ENCODE peak calls at places on chromosome 22, in seven cellular contexts. One of them, this sample, is unnamed. For H3K27me3 and H3K4me1, the result is how much of the 10 kb centered on the place peaks cover.

GRCh38 chr22:48957987-48958321 is 869.7 kb downstream of the BRD1 start:
- DNase-seq in heart left ventricle: no peak
- DNase-seq in endothelial cell of umbilical vein: no peak
- DNase-seq in naive thymus-derived CD4-positive, alpha-beta T cell: peak
- DNase-seq in small intestine: no peak
- DNase-seq in GM23248: no peak
- DNase-seq in Peyer's patch: no peak
- DNase-seq in this sample: no peak

GRCh38 chr22:36773935-36774334 is 2.0 kb downstream of the IFT27 start:
- DNase-seq in heart left ventricle: no peak
- DNase-seq in endothelial cell of umbilical vein: peak
- DNase-seq in naive thymus-derived CD4-positive, alpha-beta T cell: no peak
- DNase-seq in small intestine: peak
- DNase-seq in GM23248: peak
- DNase-seq in Peyer's patch: no peak
- DNase-seq in this sample: peak

GRCh38 chr22:49328630-49329405 is 498.9 kb downstream of the BRD1 start:
- DNase-seq in heart left ventricle: no peak
- DNase-seq in endothelial cell of umbilical vein: no peak
- DNase-seq in naive thymus-derived CD4-positive, alpha-beta T cell: no peak
- DNase-seq in small intestine: no peak
- DNase-seq in GM23248: no peak
- DNase-seq in Peyer's patch: no peak
- DNase-seq in this sample: no peak

GRCh38 chr22:44888491-44888941 is 121.3 kb downstream of the PHF21B start:
- DNase-seq in heart left ventricle: no peak
- DNase-seq in endothelial cell of umbilical vein: no peak
- DNase-seq in naive thymus-derived CD4-positive, alpha-beta T cell: no peak
- DNase-seq in small intestine: no peak
- DNase-seq in GM23248: no peak
- DNase-seq in Peyer's patch: peak
- DNase-seq in this sample: no peak

GRCh38 chr22:43726296-43726695 is 85.8 kb downstream of the EFCAB6 start:
- DNase-seq in heart left ventricle: no peak
- DNase-seq in endothelial cell of umbilical vein: no peak
- DNase-seq in naive thymus-derived CD4-positive, alpha-beta T cell: no peak
- DNase-seq in small intestine: no peak
- DNase-seq in GM23248: peak
- DNase-seq in Peyer's patch: no peak
- DNase-seq in this sample: no peak

GRCh38 chr22:25130462-25130861 is 69.2 kb upstream of the CRYBB3 start:
- DNase-seq in heart left ventricle: no peak
- DNase-seq in endothelial cell of umbilical vein: no peak
- DNase-seq in naive thymus-derived CD4-positive, alpha-beta T cell: no peak
- DNase-seq in small intestine: no peak
- DNase-seq in GM23248: no peak
- DNase-seq in Peyer's patch: no peak
- DNase-seq in this sample: no peak

GRCh38 chr22:19779685-19780268 is 19.2 kb downstream of the TBX1 start:
- DNase-seq in heart left ventricle: no peak
- DNase-seq in endothelial cell of umbilical vein: no peak
- DNase-seq in naive thymus-derived CD4-positive, alpha-beta T cell: no peak
- DNase-seq in small intestine: no peak
- DNase-seq in GM23248: no peak
- DNase-seq in Peyer's patch: no peak
- DNase-seq in this sample: peak

GRCh38 chr22:42816339-42816738 is 40.7 kb downstream of the ARFGAP3 start:
- DNase-seq in heart left ventricle: no peak
- DNase-seq in endothelial cell of umbilical vein: no peak
- DNase-seq in naive thymus-derived CD4-positive, alpha-beta T cell: no peak
- DNase-seq in small intestine: no peak
- DNase-seq in GM23248: no peak
- DNase-seq in Peyer's patch: no peak
- DNase-seq in this sample: no peak

GRCh38 chr22:17476838-17477237 is 86.5 kb upstream of the SLC25A18 start:
- DNase-seq in heart left ventricle: no peak
- DNase-seq in endothelial cell of umbilical vein: no peak
- DNase-seq in naive thymus-derived CD4-positive, alpha-beta T cell: no peak
- DNase-seq in small intestine: no peak
- DNase-seq in GM23248: no peak
- DNase-seq in Peyer's patch: no peak
- DNase-seq in this sample: no peak

GRCh38 chr22:34129691-34130486 is 209.6 kb upstream of the LARGE1 start:
- DNase-seq in heart left ventricle: no peak
- DNase-seq in endothelial cell of umbilical vein: no peak
- DNase-seq in naive thymus-derived CD4-positive, alpha-beta T cell: no peak
- DNase-seq in small intestine: peak
- DNase-seq in GM23248: no peak
- DNase-seq in Peyer's patch: peak
- DNase-seq in this sample: no peak

GRCh38 chr22:49604732-49605302 is 222.9 kb downstream of the BRD1 start:
- DNase-seq in heart left ventricle: no peak
- DNase-seq in endothelial cell of umbilical vein: no peak
- DNase-seq in naive thymus-derived CD4-positive, alpha-beta T cell: no peak
- DNase-seq in small intestine: no peak
- DNase-seq in GM23248: no peak
- DNase-seq in Peyer's patch: no peak
- DNase-seq in this sample: no peak

GRCh38 chr22:17217179-17217578 is 2.1 kb downstream of the ADA2 start:
- DNase-seq in heart left ventricle: no peak
- DNase-seq in endothelial cell of umbilical vein: no peak
- DNase-seq in naive thymus-derived CD4-positive, alpha-beta T cell: no peak
- DNase-seq in small intestine: no peak
- DNase-seq in GM23248: no peak
- DNase-seq in Peyer's patch: no peak
- DNase-seq in this sample: no peak

GRCh38 chr22:44669725-44670027 is 32.3 kb upstream of the PRR5 start:
- DNase-seq in heart left ventricle: no peak
- DNase-seq in endothelial cell of umbilical vein: no peak
- DNase-seq in naive thymus-derived CD4-positive, alpha-beta T cell: no peak
- DNase-seq in small intestine: no peak
- DNase-seq in GM23248: peak
- DNase-seq in Peyer's patch: no peak
- DNase-seq in this sample: no peak

GRCh38 chr22:19432092-19432844 is at the start of gene MRPL40:
- DNase-seq in heart left ventricle: peak
- DNase-seq in endothelial cell of umbilical vein: peak
- DNase-seq in naive thymus-derived CD4-positive, alpha-beta T cell: peak
- DNase-seq in small intestine: peak
- DNase-seq in GM23248: peak
- DNase-seq in Peyer's patch: peak
- DNase-seq in this sample: peak

GRCh38 chr22:50607366-50608020 is 6.9 kb downstream of the MAPK8IP2 start:
- DNase-seq in heart left ventricle: no peak
- DNase-seq in endothelial cell of umbilical vein: no peak
- DNase-seq in naive thymus-derived CD4-positive, alpha-beta T cell: no peak
- DNase-seq in small intestine: no peak
- DNase-seq in GM23248: no peak
- DNase-seq in Peyer's patch: no peak
- DNase-seq in this sample: no peak

GRCh38 chr22:50605349-50606074 is 4.9 kb downstream of the MAPK8IP2 start:
- DNase-seq in heart left ventricle: no peak
- DNase-seq in endothelial cell of umbilical vein: no peak
- DNase-seq in naive thymus-derived CD4-positive, alpha-beta T cell: no peak
- DNase-seq in small intestine: no peak
- DNase-seq in GM23248: no peak
- DNase-seq in Peyer's patch: no peak
- DNase-seq in this sample: no peak

GRCh38 chr22:50606126-50606525 is 5.5 kb downstream of the MAPK8IP2 start:
- DNase-seq in heart left ventricle: no peak
- DNase-seq in endothelial cell of umbilical vein: no peak
- DNase-seq in naive thymus-derived CD4-positive, alpha-beta T cell: no peak
- DNase-seq in small intestine: no peak
- DNase-seq in GM23248: no peak
- DNase-seq in Peyer's patch: no peak
- DNase-seq in this sample: no peak

GRCh38 chr22:50604623-50605348 is 4.2 kb downstream of the MAPK8IP2 start:
- DNase-seq in heart left ventricle: no peak
- DNase-seq in endothelial cell of umbilical vein: no peak
- DNase-seq in naive thymus-derived CD4-positive, alpha-beta T cell: no peak
- DNase-seq in small intestine: no peak
- DNase-seq in GM23248: no peak
- DNase-seq in Peyer's patch: no peak
- DNase-seq in this sample: no peak

DNA sequence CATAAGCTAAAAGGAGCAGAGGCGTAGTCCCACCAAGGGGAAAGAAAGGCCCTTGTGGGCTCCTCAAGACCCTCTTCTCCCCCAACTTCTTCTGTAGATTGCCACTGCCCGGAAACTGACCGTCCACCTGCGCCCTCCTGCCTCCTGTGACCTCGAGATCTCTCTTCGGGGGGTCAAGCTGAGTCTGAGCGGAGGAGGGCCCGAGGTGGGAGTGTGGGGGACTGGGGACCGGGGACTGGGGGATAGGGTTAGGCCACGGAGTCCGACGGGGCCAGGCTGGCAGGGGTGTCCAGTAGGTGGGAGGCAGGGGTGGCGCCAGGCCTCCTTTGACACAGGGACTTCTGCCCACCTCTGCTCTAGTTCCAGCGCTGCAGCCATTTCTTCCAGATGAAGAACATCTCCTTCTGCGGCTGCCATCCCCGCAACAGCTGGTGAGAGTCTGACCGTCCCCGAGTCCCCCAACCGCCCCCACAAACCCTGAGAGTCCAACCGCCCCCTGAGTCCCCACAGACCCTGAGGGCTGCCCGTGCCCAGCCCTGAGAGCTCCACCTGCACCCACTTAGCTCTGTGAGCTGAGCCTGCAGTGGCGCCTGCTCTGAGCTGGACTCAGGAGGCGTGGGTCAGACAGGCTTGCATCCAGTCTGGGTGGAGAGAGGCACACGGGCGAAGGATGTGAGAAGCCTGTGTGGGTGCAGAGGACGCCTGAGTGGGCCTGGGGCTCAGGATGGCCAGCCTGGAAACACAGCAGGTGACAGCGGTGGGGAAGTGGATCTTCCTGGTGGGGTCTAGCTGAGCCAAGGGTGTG is 6.2 kb downstream of the MAPK8IP2 start:
- DNase-seq in heart left ventricle: no peak
- DNase-seq in endothelial cell of umbilical vein: no peak
- DNase-seq in naive thymus-derived CD4-positive, alpha-beta T cell: no peak
- DNase-seq in small intestine: no peak
- DNase-seq in GM23248: no peak
- DNase-seq in Peyer's patch: no peak
- DNase-seq in this sample: no peak
- H3K27me3 ChIP-seq in heart left ventricle: under half
- H3K27me3 ChIP-seq in endothelial cell of umbilical vein: under half
- H3K27me3 ChIP-seq in naive thymus-derived CD4-positive, alpha-beta T cell: under half
- H3K27me3 ChIP-seq in small intestine: under half
- H3K27me3 ChIP-seq in GM23248: under half
- H3K27me3 ChIP-seq in Peyer's patch: under half
- H3K27me3 ChIP-seq in this sample: under half

DNA sequence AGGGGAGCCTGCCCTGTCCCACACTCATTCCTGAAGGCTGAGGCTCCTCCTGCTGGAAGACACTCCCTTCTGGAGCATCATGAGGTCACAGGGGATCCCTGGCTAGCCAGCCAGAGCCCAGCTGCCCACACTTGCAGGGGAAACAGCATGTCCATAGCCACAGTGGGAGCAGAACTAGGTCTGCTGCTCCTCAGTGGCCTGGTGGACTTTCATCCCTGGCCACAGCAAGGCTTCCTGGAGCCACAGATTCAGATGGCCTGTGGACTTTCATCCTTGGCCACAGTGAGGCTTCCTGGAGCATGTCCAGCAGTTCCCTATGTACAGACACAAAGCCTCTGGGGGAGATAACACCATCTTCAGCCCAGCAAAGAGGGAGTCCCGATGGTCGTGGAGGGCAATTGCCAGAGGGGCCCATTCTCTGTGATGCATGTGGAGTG is 5.9 kb upstream of the APOL6 start:
- DNase-seq in heart left ventricle: no peak
- DNase-seq in endothelial cell of umbilical vein: no peak
- DNase-seq in naive thymus-derived CD4-positive, alpha-beta T cell: peak
- DNase-seq in small intestine: peak
- DNase-seq in GM23248: peak
- DNase-seq in Peyer's patch: peak
- DNase-seq in this sample: no peak
- H3K4me1 ChIP-seq in heart left ventricle: half or more
- H3K4me1 ChIP-seq in endothelial cell of umbilical vein: under half
- H3K4me1 ChIP-seq in naive thymus-derived CD4-positive, alpha-beta T cell: under half
- H3K4me1 ChIP-seq in small intestine: under half
- H3K4me1 ChIP-seq in GM23248: under half
- H3K4me1 ChIP-seq in Peyer's patch: under half
- H3K4me1 ChIP-seq in this sample: under half

DNA sequence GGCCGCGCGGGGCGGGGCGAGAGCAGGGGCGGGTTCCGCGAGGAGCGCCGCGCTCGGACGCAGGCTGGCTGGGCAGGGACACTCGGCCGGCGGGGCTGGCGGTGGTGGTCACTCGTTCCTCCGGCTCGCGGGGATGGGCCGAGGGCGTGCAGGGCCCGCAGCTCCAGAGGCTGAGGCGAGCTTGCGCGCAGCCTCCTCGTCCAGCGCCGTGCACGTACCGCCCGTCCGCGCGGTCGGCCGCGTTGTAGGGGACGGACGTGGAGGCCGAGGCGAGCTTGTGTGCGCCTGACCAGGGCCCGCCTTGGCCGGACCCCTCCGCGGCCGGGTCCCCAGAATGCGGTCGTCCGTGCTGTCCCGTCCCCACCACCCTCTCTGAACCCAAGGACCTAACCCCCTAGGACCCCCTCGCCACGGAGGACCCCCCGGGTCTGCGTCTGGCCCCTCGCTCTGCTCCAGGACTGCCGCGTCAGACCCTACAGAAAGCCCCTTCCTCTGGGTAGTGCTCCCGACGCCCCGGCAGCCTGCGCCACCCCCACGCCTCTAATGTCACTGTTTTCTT is 569 bp upstream of the YPEL1 start:
- DNase-seq in heart left ventricle: no peak
- DNase-seq in endothelial cell of umbilical vein: no peak
- DNase-seq in naive thymus-derived CD4-positive, alpha-beta T cell: no peak
- DNase-seq in small intestine: no peak
- DNase-seq in GM23248: no peak
- DNase-seq in Peyer's patch: no peak
- DNase-seq in this sample: no peak
- H3K4me3 ChIP-seq in heart left ventricle: peak
- H3K4me3 ChIP-seq in endothelial cell of umbilical vein: no peak
- H3K4me3 ChIP-seq in naive thymus-derived CD4-positive, alpha-beta T cell: peak
- H3K4me3 ChIP-seq in small intestine: peak
- H3K4me3 ChIP-seq in GM23248: peak
- H3K4me3 ChIP-seq in Peyer's patch: peak
- H3K4me3 ChIP-seq in this sample: peak

GRCh38 chr22:39809772-39810557 is 83.6 kb downstream of the ENTHD1 start:
- DNase-seq in heart left ventricle: no peak
- DNase-seq in endothelial cell of umbilical vein: no peak
- DNase-seq in naive thymus-derived CD4-positive, alpha-beta T cell: no peak
- DNase-seq in small intestine: no peak
- DNase-seq in GM23248: no peak
- DNase-seq in Peyer's patch: no peak
- DNase-seq in this sample: no peak

GRCh38 chr22:39815882-39816395 is 77.6 kb downstream of the ENTHD1 start:
- DNase-seq in heart left ventricle: no peak
- DNase-seq in endothelial cell of umbilical vein: no peak
- DNase-seq in naive thymus-derived CD4-positive, alpha-beta T cell: no peak
- DNase-seq in small intestine: no peak
- DNase-seq in GM23248: no peak
- DNase-seq in Peyer's patch: no peak
- DNase-seq in this sample: no peak

GRCh38 chr22:39819429-39819828 is 74.1 kb downstream of the ENTHD1 start:
- DNase-seq in heart left ventricle: no peak
- DNase-seq in endothelial cell of umbilical vein: no peak
- DNase-seq in naive thymus-derived CD4-positive, alpha-beta T cell: no peak
- DNase-seq in small intestine: no peak
- DNase-seq in GM23248: no peak
- DNase-seq in Peyer's patch: no peak
- DNase-seq in this sample: no peak

GRCh38 chr22:39818050-39818449 is 75.5 kb downstream of the ENTHD1 start:
- DNase-seq in heart left ventricle: no peak
- DNase-seq in endothelial cell of umbilical vein: no peak
- DNase-seq in naive thymus-derived CD4-positive, alpha-beta T cell: no peak
- DNase-seq in small intestine: no peak
- DNase-seq in GM23248: peak
- DNase-seq in Peyer's patch: no peak
- DNase-seq in this sample: no peak

GRCh38 chr22:39814899-39815298 is 78.7 kb downstream of the ENTHD1 start:
- DNase-seq in heart left ventricle: no peak
- DNase-seq in endothelial cell of umbilical vein: no peak
- DNase-seq in naive thymus-derived CD4-positive, alpha-beta T cell: no peak
- DNase-seq in small intestine: no peak
- DNase-seq in GM23248: peak
- DNase-seq in Peyer's patch: no peak
- DNase-seq in this sample: no peak
- H3K27me3 ChIP-seq in heart left ventricle: under half
- H3K27me3 ChIP-seq in endothelial cell of umbilical vein: under half
- H3K27me3 ChIP-seq in naive thymus-derived CD4-positive, alpha-beta T cell: under half
- H3K27me3 ChIP-seq in small intestine: under half
- H3K27me3 ChIP-seq in GM23248: under half
- H3K27me3 ChIP-seq in Peyer's patch: under half
- H3K27me3 ChIP-seq in this sample: under half